ENCODE peak calls at places on chromosomes 13 and 19, in five cellular contexts. S is SK-N-SH, V is GM12878, U is A549, B is K562. A is an unnamed sample. For H3K4me1, the result is how much of the 10 kb centered on the place peaks cover.

GRCh38 chr19:19448238-19448544 is 42.7 kb downstream of the GATAD2A start:
- DNase-seq in B (no peak), U (no peak), S (no peak), V (no peak), A (no peak)

GRCh38 chr19:17244618-17245534 is 843 bp downstream of the NR2F6 start:
- DNase-seq in V (no peak), U (no peak), S (peak), B (no peak), A (no peak)

GRCh38 chr19:18415177-18415867 is 3.9 kb upstream of the SSBP4 start:
- DNase-seq in B (peak), U (no peak), V (no peak), S (no peak), A (peak)

GRCh38 chr13:109747524-109747923 is 38.9 kb downstream of the IRS2 start:
- DNase-seq in U (no peak), B (no peak), S (no peak), V (no peak), A (no peak)

GRCh38 chr19:19105365-19106060 is 32.8 kb downstream of the TMEM161A start:
- DNase-seq in B (peak), V (peak), U (peak), S (peak), A (no peak)

GRCh38 chr13:62293081-62293480 is 877.4 kb upstream of the PCDH20 start:
- DNase-seq in V (no peak), S (no peak), U (no peak), B (no peak), A (peak)

GRCh38 chr13:29428310-29428991 is 167.0 kb downstream of the SLC7A1 start:
- DNase-seq in B (no peak), V (no peak), U (no peak), S (peak), A (no peak)

GRCh38 chr13:31670831-31671617 is 68.3 kb upstream of the RXFP2 start:
- DNase-seq in V (no peak), B (no peak), U (no peak), S (peak), A (no peak)

GRCh38 chr13:110173247-110173818 is 133.6 kb downstream of the COL4A1 start:
- DNase-seq in U (no peak), S (no peak), V (no peak), B (no peak), A (peak)

GRCh38 chr13:72808917-72809500 is 27.1 kb downstream of the PIBF1 start:
- DNase-seq in B (peak), V (no peak), S (peak), U (no peak), A (peak)

GRCh38 chr13:112873851-112874750 is 94.9 kb upstream of the MCF2L start:
- DNase-seq in V (no peak), U (peak), B (peak), S (peak), A (peak)

GRCh38 chr13:32650705-32651311 is 64.6 kb downstream of the PDS5B start:
- DNase-seq in U (peak), V (peak), S (peak), B (peak), A (peak)

GRCh38 chr13:111845621-111846351 is 221.2 kb upstream of the SOX1 start:
- DNase-seq in B (no peak), U (no peak), S (no peak), V (no peak), A (no peak)

GRCh38 chr13:34435338-34435737 is 506.7 kb upstream of the NBEA start:
- DNase-seq in U (no peak), V (no peak), B (no peak), S (no peak), A (no peak)

GRCh38 chr13:44575741-44576395 is at the start of gene TSC22D1:
- DNase-seq in V (no peak), U (peak), B (no peak), S (peak), A (peak)

GRCh38 chr13:45751882-45752281 is 49.8 kb downstream of the CBY2 start:
- DNase-seq in U (no peak), V (no peak), B (no peak), S (no peak), A (no peak)

GRCh38 chr13:35789335-35790166 is 313.1 kb upstream of the MAB21L1 start:
- DNase-seq in V (no peak), S (no peak), B (no peak), U (peak), A (peak)

GRCh38 chr19:5046339-5047039 is 77.6 kb downstream of the KDM4B start:
- DNase-seq in U (peak), B (no peak), S (no peak), V (no peak), A (peak)

GRCh38 chr13:77016241-77016812 is 10.6 kb downstream of the FBXL3 start:
- DNase-seq in S (no peak), U (no peak), V (no peak), B (no peak), A (no peak)

GRCh38 chr19:681029-681626 is 4.9 kb downstream of the FSTL3 start:
- DNase-seq in U (no peak), B (peak), S (peak), V (no peak), A (no peak)

GRCh38 chr19:29448046-29448445 is 77.7 kb upstream of the VSTM2B start:
- DNase-seq in B (no peak), U (no peak), S (no peak), V (no peak), A (no peak)

GRCh38 chr13:40094056-40094455 is 438.6 kb downstream of the COG6 start:
- DNase-seq in V (no peak), U (no peak), S (no peak), B (no peak), A (no peak)

GRCh38 chr13:46348976-46349375 is 38.1 kb downstream of the RUBCNL start:
- DNase-seq in U (no peak), B (no peak), S (no peak), V (no peak), A (no peak)

GRCh38 chr13:111076156-111077013 is 38.7 kb upstream of the ARHGEF7 start:
- DNase-seq in V (no peak), U (no peak), S (no peak), B (no peak), A (no peak)

GRCh38 chr19:19213822-19214558 is 2.2 kb downstream of the NCAN start:
- DNase-seq in U (no peak), V (no peak), B (no peak), S (no peak), A (no peak)

GRCh38 chr13:72561791-72562190 is 165.6 kb downstream of the MZT1 start:
- DNase-seq in U (no peak), B (no peak), S (peak), V (no peak), A (no peak)

GRCh38 chr13:80083516-80084085 is 257.3 kb downstream of the SPRY2 start:
- DNase-seq in S (no peak), B (no peak), V (no peak), U (no peak), A (peak)

GRCh38 chr13:42102961-42103688 is 54.7 kb downstream of the DGKH start:
- DNase-seq in U (no peak), S (no peak), B (no peak), V (no peak), A (peak)

GRCh38 chr13:24516919-24517318 is 4.3 kb upstream of the PARP4 start:
- DNase-seq in U (no peak), B (no peak), V (no peak), S (no peak), A (no peak)

GRCh38 chr19:16847407-16847806 is 18.2 kb downstream of the SIN3B start:
- DNase-seq in S (no peak), V (no peak), U (no peak), B (no peak), A (no peak)

GRCh38 chr19:35213678-35214632 is 14.6 kb downstream of the FAM187B start:
- DNase-seq in B (peak), S (peak), U (peak), V (peak), A (peak)

GRCh38 chr19:50008532-50008931 is 16.6 kb downstream of the VRK3 start:
- DNase-seq in U (no peak), S (no peak), B (no peak), V (no peak), A (no peak)

GRCh38 chr19:45160870-45161714 is at the start of gene NKPD1:
- DNase-seq in B (no peak), U (no peak), V (no peak), S (no peak), A (no peak)

GRCh38 chr13:44629465-44630183 is 53.5 kb upstream of the TSC22D1 start:
- DNase-seq in V (no peak), S (no peak), U (no peak), B (no peak), A (peak)

GRCh38 chr19:52993342-52994178 is 20.2 kb upstream of the ERVV-1 start:
- DNase-seq in V (no peak), S (peak), B (peak), U (no peak), A (peak)

GRCh38 chr19:29752450-29753025 is 37.5 kb upstream of the C19orf12 start:
- DNase-seq in V (no peak), U (no peak), B (no peak), S (no peak), A (no peak)

GRCh38 chr19:55386515-55386947 is 799 bp downstream of the RPL28 start:
- DNase-seq in U (no peak), B (no peak), S (no peak), V (no peak), A (no peak)
- H3K4me1 ChIP-seq in U (half or more), B (half or more), S (half or more), V (under half), A (under half)

DNA sequence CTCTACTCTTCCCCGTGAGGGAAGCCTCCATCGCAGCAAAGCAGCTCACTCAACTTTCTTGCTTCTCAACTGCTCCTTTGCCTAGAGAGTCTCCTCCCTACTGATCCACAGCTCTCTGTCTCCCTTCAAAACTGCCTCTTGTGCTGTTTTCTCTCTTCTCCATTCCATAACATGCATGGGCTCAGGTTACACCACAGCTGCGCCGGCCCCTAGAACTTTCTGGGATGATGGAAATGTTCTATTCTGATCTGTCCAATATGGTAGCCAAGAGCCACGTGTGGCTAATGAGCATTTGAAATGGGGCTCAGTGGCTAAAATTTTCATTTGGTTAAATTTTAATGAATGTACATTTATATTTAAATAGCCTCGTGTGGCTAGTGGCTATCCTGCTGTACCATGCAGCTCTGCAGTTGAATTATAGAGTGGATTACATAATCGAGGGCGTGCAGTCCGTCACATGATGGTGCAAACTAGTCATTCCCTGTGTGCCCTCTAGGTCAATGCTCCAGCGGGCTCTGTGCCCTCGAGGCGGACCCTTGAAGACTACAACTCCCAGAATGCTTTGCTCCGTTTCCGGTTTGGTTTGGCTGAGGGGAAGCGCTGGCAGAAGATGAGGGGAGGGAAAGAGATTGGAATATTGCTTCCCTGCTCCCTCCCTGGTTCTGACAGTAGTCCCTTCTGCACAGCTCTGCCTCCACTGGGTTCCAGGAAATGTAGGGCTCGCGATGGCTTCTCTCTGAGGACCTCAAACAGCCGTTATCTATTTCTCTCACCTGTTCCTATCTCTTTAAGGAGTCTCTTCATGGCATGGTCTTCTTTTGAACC is 109.8 kb downstream of the CACNA1A start:
- DNase-seq in V (no peak), U (peak), S (no peak), B (peak), A (peak)
- TF ChIP-seq RCOR1 in V (no peak), U (no peak), S (no peak), B (no peak), A (no peak)

GRCh38 chr19:3137139-3137538 is 1.3 kb downstream of the GNA15 start:
- DNase-seq in B (no peak), S (no peak), U (no peak), V (no peak), A (no peak)
- TF ChIP-seq RAD21 in B (no peak), S (no peak), U (no peak), V (no peak), A (no peak)

GRCh38 chr19:38726761-38727301 is 17.4 kb downstream of the CAPN12 start:
- DNase-seq in U (no peak), V (no peak), S (no peak), B (no peak), A (no peak)

GRCh38 chr19:38728752-38729541 is 15.3 kb downstream of the CAPN12 start:
- DNase-seq in V (no peak), B (no peak), U (no peak), S (no peak), A (no peak)

GRCh38 chr19:38726284-38726673 is 18.0 kb downstream of the CAPN12 start:
- DNase-seq in V (no peak), B (no peak), U (no peak), S (no peak), A (no peak)

GRCh38 chr19:38727868-38728660 is 16.2 kb downstream of the CAPN12 start:
- DNase-seq in S (no peak), V (no peak), B (peak), U (no peak), A (no peak)

DNA sequence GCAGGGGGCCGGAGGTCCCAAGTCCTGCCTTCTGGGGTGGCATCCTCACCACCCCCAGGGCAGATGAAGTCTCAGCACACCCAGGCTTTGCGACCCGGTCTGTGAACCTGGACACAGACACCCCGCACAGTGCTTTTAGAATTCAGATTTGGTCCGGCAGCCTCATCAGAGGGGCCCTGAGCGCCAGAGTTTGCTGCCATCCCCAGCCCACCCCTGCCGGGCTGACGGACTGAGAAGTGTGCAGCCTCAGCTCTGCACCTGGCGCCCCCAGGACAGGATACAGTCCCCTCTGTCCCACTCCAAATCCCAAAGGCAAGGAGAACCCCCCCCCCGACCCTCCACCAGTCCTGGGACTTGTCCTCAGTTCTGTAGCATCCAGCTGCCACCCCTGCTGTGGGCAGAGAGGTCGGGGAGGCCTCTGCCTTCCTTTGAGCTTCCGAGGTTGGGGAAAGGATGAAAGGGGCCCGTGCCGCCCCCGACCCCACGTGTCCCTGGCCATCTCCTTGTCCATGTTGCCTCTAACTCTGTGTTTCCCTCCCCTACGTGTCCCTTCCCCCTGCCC is 16.9 kb downstream of the CAPN12 start:
- DNase-seq in S (no peak), V (no peak), U (no peak), B (no peak), A (no peak)
- H3K4me1 ChIP-seq in S (under half), V (under half), U (half or more), B (under half), A (under half)

GRCh38 chr19:13234518-13234917 is 84.3 kb downstream of the IER2 start:
- DNase-seq in S (peak), U (peak), B (peak), V (no peak), A (no peak)
- TF ChIP-seq RCOR1 in S (no peak), U (no peak), B (peak), V (no peak), A (no peak)